ENCODE peak calls at places on chromosomes 16 and 17, in eight cellular contexts. One of them, this sample, is unnamed.

GRCh38 chr17:5584971-5585794 is 874 bp upstream of the NLRP1 start:
- DNase-seq in pancreas: no peak
- DNase-seq in stomach: no peak
- DNase-seq in CD8-positive, alpha-beta memory T cell: no peak
- DNase-seq in cardiac muscle cell: no peak
- DNase-seq in IMR-90: peak; percentile 89
- DNase-seq in Peyer's patch: peak; percentile 23
- DNase-seq in heart left ventricle: no peak
- DNase-seq in this sample: no peak

GRCh38 chr16:10069374-10069773 is 112.9 kb downstream of the GRIN2A start:
- DNase-seq in pancreas: no peak
- DNase-seq in stomach: no peak
- DNase-seq in CD8-positive, alpha-beta memory T cell: no peak
- DNase-seq in cardiac muscle cell: peak; percentile 37
- DNase-seq in IMR-90: no peak
- DNase-seq in Peyer's patch: no peak
- DNase-seq in heart left ventricle: peak; percentile 20
- DNase-seq in this sample: no peak

GRCh38 chr17:50867856-50868438 is 1.8 kb upstream of the TOB1 start:
- DNase-seq in pancreas: no peak
- DNase-seq in stomach: no peak
- DNase-seq in CD8-positive, alpha-beta memory T cell: no peak
- DNase-seq in cardiac muscle cell: no peak
- DNase-seq in IMR-90: peak; percentile 60
- DNase-seq in Peyer's patch: no peak
- DNase-seq in heart left ventricle: no peak
- DNase-seq in this sample: no peak

GRCh38 chr16:55275869-55276268 is 48.1 kb upstream of the IRX6 start:
- DNase-seq in pancreas: no peak
- DNase-seq in stomach: no peak
- DNase-seq in CD8-positive, alpha-beta memory T cell: no peak
- DNase-seq in cardiac muscle cell: no peak
- DNase-seq in IMR-90: no peak
- DNase-seq in Peyer's patch: no peak
- DNase-seq in heart left ventricle: no peak
- DNase-seq in this sample: peak; percentile 22

GRCh38 chr17:50269477-50270429 is 4.5 kb upstream of the TMEM92 start:
- DNase-seq in pancreas: peak; percentile 60
- DNase-seq in stomach: peak; percentile 76
- DNase-seq in CD8-positive, alpha-beta memory T cell: peak; percentile 63
- DNase-seq in cardiac muscle cell: peak; percentile 67
- DNase-seq in IMR-90: peak; percentile 83
- DNase-seq in Peyer's patch: peak; percentile 44
- DNase-seq in heart left ventricle: peak; percentile 57
- DNase-seq in this sample: peak; percentile 78

GRCh38 chr16:83717814-83718213 is 90.0 kb upstream of the HSBP1 start:
- DNase-seq in pancreas: no peak
- DNase-seq in stomach: no peak
- DNase-seq in CD8-positive, alpha-beta memory T cell: no peak
- DNase-seq in cardiac muscle cell: no peak
- DNase-seq in IMR-90: peak; percentile 49
- DNase-seq in Peyer's patch: no peak
- DNase-seq in heart left ventricle: peak; percentile 15
- DNase-seq in this sample: no peak

GRCh38 chr17:77875051-77875780 is 83.3 kb upstream of the TNRC6C start:
- DNase-seq in pancreas: no peak
- DNase-seq in stomach: no peak
- DNase-seq in CD8-positive, alpha-beta memory T cell: no peak
- DNase-seq in cardiac muscle cell: no peak
- DNase-seq in IMR-90: peak; percentile 44
- DNase-seq in Peyer's patch: no peak
- DNase-seq in heart left ventricle: no peak
- DNase-seq in this sample: no peak

GRCh38 chr17:58991718-58992331 is 114.9 kb downstream of the TRIM37 start:
- DNase-seq in pancreas: no peak
- DNase-seq in stomach: peak; percentile 46
- DNase-seq in CD8-positive, alpha-beta memory T cell: no peak
- DNase-seq in cardiac muscle cell: no peak
- DNase-seq in IMR-90: peak; percentile 63
- DNase-seq in Peyer's patch: no peak
- DNase-seq in heart left ventricle: no peak
- DNase-seq in this sample: peak; percentile 69

GRCh38 chr16:11916524-11917285 is 949 bp upstream of the GSPT1 start:
- DNase-seq in pancreas: no peak
- DNase-seq in stomach: peak; percentile 60
- DNase-seq in CD8-positive, alpha-beta memory T cell: no peak
- DNase-seq in cardiac muscle cell: no peak
- DNase-seq in IMR-90: peak; percentile 41
- DNase-seq in Peyer's patch: no peak
- DNase-seq in heart left ventricle: no peak
- DNase-seq in this sample: peak; percentile 63

GRCh38 chr16:66476328-66477027 is 49.4 kb downstream of the BEAN1 start:
- DNase-seq in pancreas: no peak
- DNase-seq in stomach: no peak
- DNase-seq in CD8-positive, alpha-beta memory T cell: peak; percentile 25
- DNase-seq in cardiac muscle cell: no peak
- DNase-seq in IMR-90: no peak
- DNase-seq in Peyer's patch: peak; percentile 31
- DNase-seq in heart left ventricle: no peak
- DNase-seq in this sample: no peak

GRCh38 chr16:57532251-57532625 is 4.1 kb downstream of the CCDC102A start:
- DNase-seq in pancreas: no peak
- DNase-seq in stomach: peak; percentile 22
- DNase-seq in CD8-positive, alpha-beta memory T cell: peak; percentile 42
- DNase-seq in cardiac muscle cell: no peak
- DNase-seq in IMR-90: no peak
- DNase-seq in Peyer's patch: no peak
- DNase-seq in heart left ventricle: no peak
- DNase-seq in this sample: no peak

GRCh38 chr16:57533366-57533617 is 3.1 kb downstream of the CCDC102A start:
- DNase-seq in pancreas: no peak
- DNase-seq in stomach: no peak
- DNase-seq in CD8-positive, alpha-beta memory T cell: no peak
- DNase-seq in cardiac muscle cell: no peak
- DNase-seq in IMR-90: no peak
- DNase-seq in Peyer's patch: peak; percentile 12
- DNase-seq in heart left ventricle: no peak
- DNase-seq in this sample: no peak

GRCh38 chr16:57530531-57531252 is 5.7 kb downstream of the CCDC102A start:
- DNase-seq in pancreas: no peak
- DNase-seq in stomach: no peak
- DNase-seq in CD8-positive, alpha-beta memory T cell: peak; percentile 41
- DNase-seq in cardiac muscle cell: no peak
- DNase-seq in IMR-90: no peak
- DNase-seq in Peyer's patch: no peak
- DNase-seq in heart left ventricle: no peak
- DNase-seq in this sample: no peak

GRCh38 chr16:57531253-57531575 is 5.2 kb downstream of the CCDC102A start:
- DNase-seq in pancreas: no peak
- DNase-seq in stomach: no peak
- DNase-seq in CD8-positive, alpha-beta memory T cell: no peak
- DNase-seq in cardiac muscle cell: no peak
- DNase-seq in IMR-90: no peak
- DNase-seq in Peyer's patch: no peak
- DNase-seq in heart left ventricle: no peak
- DNase-seq in this sample: no peak

DNA sequence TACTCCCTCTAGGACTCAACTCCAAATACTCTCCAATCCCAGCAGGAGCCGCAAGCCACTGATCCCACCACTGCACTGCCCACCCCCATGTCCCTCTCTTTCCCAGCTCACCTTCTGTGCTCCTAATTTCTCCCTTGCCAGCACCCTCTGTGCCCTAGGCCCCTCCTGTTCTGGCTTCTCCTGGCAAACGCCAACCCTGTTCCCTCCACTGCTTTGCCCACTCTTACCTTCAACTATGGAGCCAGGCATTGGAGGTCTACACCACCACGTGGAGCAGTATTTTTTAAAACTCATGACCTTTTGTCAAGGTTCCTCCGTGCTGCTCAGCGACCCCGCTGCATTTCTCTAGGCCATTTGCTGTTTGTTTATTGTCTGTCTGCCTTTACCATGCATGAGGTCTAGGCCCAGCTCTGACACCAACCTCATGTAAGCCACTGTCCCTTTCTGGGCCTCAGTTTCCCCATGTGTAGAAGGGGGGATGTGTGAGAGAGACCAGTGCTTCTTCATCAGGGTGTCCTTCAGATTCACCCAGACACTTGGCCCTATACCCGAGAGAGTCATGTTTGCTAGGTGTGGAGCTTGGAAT is 4.6 kb downstream of the CCDC102A start:
- DNase-seq in pancreas: no peak
- DNase-seq in stomach: no peak
- DNase-seq in CD8-positive, alpha-beta memory T cell: peak; percentile 23
- DNase-seq in cardiac muscle cell: no peak
- DNase-seq in IMR-90: no peak
- DNase-seq in Peyer's patch: no peak
- DNase-seq in heart left ventricle: no peak
- DNase-seq in this sample: no peak
- H3K4me1 ChIP-seq in pancreas: no peaks in the 10 kb centered on the region
- H3K4me1 ChIP-seq in stomach: peaks cover 59% of the 10 kb centered on the region
- H3K4me1 ChIP-seq in CD8-positive, alpha-beta memory T cell: peaks cover 65% of the 10 kb centered on the region
- H3K4me1 ChIP-seq in cardiac muscle cell: peaks cover 23% of the 10 kb centered on the region
- H3K4me1 ChIP-seq in IMR-90: peaks cover 23% of the 10 kb centered on the region
- H3K4me1 ChIP-seq in Peyer's patch: peaks cover 17% of the 10 kb centered on the region
- H3K4me1 ChIP-seq in heart left ventricle: peaks cover 48% of the 10 kb centered on the region
- H3K4me1 ChIP-seq in this sample: no peaks in the 10 kb centered on the region

DNA sequence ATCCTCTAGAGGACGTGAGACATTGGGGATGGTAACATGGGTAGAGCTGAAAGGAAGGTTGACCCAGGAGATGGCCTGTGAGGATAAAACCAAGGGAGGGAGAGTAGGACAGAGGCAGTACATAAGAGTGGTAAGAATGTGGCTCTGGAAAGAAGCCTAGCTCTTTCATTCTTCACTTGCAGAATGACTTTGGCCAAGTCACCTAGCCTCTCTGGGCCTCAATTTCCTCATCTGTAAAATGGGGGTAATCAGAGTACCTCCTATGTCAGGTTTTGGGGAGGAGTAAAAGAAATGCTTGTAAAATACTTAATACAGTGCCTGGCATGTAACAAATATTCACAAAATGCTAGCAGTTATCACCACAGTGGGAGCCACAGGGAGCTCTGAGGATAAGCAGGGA is 6.9 kb downstream of the KDM6B start:
- DNase-seq in pancreas: no peak
- DNase-seq in stomach: no peak
- DNase-seq in CD8-positive, alpha-beta memory T cell: no peak
- DNase-seq in cardiac muscle cell: no peak
- DNase-seq in IMR-90: no peak
- DNase-seq in Peyer's patch: no peak
- DNase-seq in heart left ventricle: no peak
- DNase-seq in this sample: no peak
- H3K4me1 ChIP-seq in pancreas: peaks cover 18% of the 10 kb centered on the region
- H3K4me1 ChIP-seq in stomach: peaks cover 80% of the 10 kb centered on the region
- H3K4me1 ChIP-seq in CD8-positive, alpha-beta memory T cell: peaks cover 67% of the 10 kb centered on the region
- H3K4me1 ChIP-seq in cardiac muscle cell: peaks cover 29% of the 10 kb centered on the region
- H3K4me1 ChIP-seq in IMR-90: peaks cover 25% of the 10 kb centered on the region
- H3K4me1 ChIP-seq in Peyer's patch: peaks cover 36% of the 10 kb centered on the region
- H3K4me1 ChIP-seq in heart left ventricle: peaks cover 78% of the 10 kb centered on the region
- H3K4me1 ChIP-seq in this sample: peaks cover 18% of the 10 kb centered on the region

GRCh38 chr17:37769050-37769449 is 24.2 kb upstream of the HNF1B start:
- DNase-seq in pancreas: no peak
- DNase-seq in stomach: no peak
- DNase-seq in CD8-positive, alpha-beta memory T cell: no peak
- DNase-seq in cardiac muscle cell: no peak
- DNase-seq in IMR-90: no peak
- DNase-seq in Peyer's patch: no peak
- DNase-seq in heart left ventricle: no peak
- DNase-seq in this sample: no peak

GRCh38 chr17:37774508-37774907 is 29.6 kb upstream of the HNF1B start:
- DNase-seq in pancreas: no peak
- DNase-seq in stomach: no peak
- DNase-seq in CD8-positive, alpha-beta memory T cell: no peak
- DNase-seq in cardiac muscle cell: no peak
- DNase-seq in IMR-90: no peak
- DNase-seq in Peyer's patch: peak; percentile 40
- DNase-seq in heart left ventricle: no peak
- DNase-seq in this sample: no peak

GRCh38 chr17:37772982-37773381 is 28.1 kb upstream of the HNF1B start:
- DNase-seq in pancreas: no peak
- DNase-seq in stomach: no peak
- DNase-seq in CD8-positive, alpha-beta memory T cell: no peak
- DNase-seq in cardiac muscle cell: no peak
- DNase-seq in IMR-90: no peak
- DNase-seq in Peyer's patch: no peak
- DNase-seq in heart left ventricle: no peak
- DNase-seq in this sample: no peak

GRCh38 chr17:37768438-37768837 is 23.6 kb upstream of the HNF1B start:
- DNase-seq in pancreas: no peak
- DNase-seq in stomach: no peak
- DNase-seq in CD8-positive, alpha-beta memory T cell: no peak
- DNase-seq in cardiac muscle cell: no peak
- DNase-seq in IMR-90: no peak
- DNase-seq in Peyer's patch: no peak
- DNase-seq in heart left ventricle: no peak
- DNase-seq in this sample: no peak

DNA sequence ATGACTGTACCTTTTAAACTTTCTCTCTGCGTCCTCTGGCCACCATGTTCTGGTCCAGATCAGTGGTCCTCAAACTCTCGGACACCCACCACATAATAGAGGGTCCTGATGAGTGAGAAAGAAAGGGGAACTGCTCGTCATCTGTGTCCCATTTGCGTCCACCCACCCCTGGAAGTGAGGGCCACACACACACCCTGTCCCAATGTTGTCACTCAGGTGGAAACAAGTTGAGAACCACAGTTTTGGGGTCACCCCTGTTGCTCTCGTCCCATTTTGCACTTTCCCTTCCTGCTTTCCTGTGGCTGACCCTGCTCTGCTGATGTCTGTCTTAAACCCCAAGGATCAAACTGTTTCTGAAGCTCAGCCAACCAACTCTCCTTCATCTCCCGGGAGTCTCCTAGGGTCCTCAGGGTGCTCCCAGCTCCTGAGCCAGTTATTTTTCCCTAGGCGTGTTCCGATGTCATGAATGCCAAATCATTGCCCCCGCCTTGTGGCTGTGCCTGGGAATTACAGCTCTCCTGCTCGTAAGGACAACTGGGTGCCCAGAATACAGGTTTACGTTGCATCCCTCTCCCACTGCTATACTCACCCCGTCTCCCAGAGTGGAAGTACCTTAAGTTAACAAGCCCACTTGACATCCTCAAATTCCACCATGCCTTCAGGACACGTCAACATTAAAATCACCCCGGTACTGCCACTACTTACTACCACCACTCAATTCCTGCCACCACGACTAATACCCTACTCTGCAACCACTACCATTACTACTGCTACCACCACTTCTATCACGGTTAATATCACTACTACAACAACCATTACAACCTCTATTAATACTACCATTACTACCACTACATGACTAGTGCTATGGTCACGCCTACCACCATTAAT is 26.0 kb upstream of the HNF1B start:
- DNase-seq in pancreas: peak; percentile 79
- DNase-seq in stomach: peak; percentile 84
- DNase-seq in CD8-positive, alpha-beta memory T cell: no peak
- DNase-seq in cardiac muscle cell: peak; percentile 71
- DNase-seq in IMR-90: peak; percentile 62
- DNase-seq in Peyer's patch: no peak
- DNase-seq in heart left ventricle: peak; percentile 10
- DNase-seq in this sample: peak; percentile 71
- H3K4me1 ChIP-seq in pancreas: no peaks in the 10 kb centered on the region
- H3K4me1 ChIP-seq in stomach: no peaks in the 10 kb centered on the region
- H3K4me1 ChIP-seq in CD8-positive, alpha-beta memory T cell: no peaks in the 10 kb centered on the region
- H3K4me1 ChIP-seq in cardiac muscle cell: no peaks in the 10 kb centered on the region
- H3K4me1 ChIP-seq in IMR-90: peaks cover 2% of the 10 kb centered on the region
- H3K4me1 ChIP-seq in Peyer's patch: no peaks in the 10 kb centered on the region
- H3K4me1 ChIP-seq in heart left ventricle: no peaks in the 10 kb centered on the region
- H3K4me1 ChIP-seq in this sample: no peaks in the 10 kb centered on the region

GRCh38 chr17:2871720-2872119 is 75.5 kb downstream of the RAP1GAP2 start:
- DNase-seq in pancreas: no peak
- DNase-seq in stomach: no peak
- DNase-seq in CD8-positive, alpha-beta memory T cell: no peak
- DNase-seq in cardiac muscle cell: no peak
- DNase-seq in IMR-90: peak; percentile 29
- DNase-seq in Peyer's patch: no peak
- DNase-seq in heart left ventricle: no peak
- DNase-seq in this sample: no peak
- H3K4me1 ChIP-seq in pancreas: peaks cover 12% of the 10 kb centered on the region
- H3K4me1 ChIP-seq in stomach: no peaks in the 10 kb centered on the region
- H3K4me1 ChIP-seq in CD8-positive, alpha-beta memory T cell: no peaks in the 10 kb centered on the region
- H3K4me1 ChIP-seq in cardiac muscle cell: peaks cover 12% of the 10 kb centered on the region
- H3K4me1 ChIP-seq in IMR-90: peaks cover 12% of the 10 kb centered on the region
- H3K4me1 ChIP-seq in Peyer's patch: no peaks in the 10 kb centered on the region
- H3K4me1 ChIP-seq in heart left ventricle: peaks cover 6% of the 10 kb centered on the region
- H3K4me1 ChIP-seq in this sample: no peaks in the 10 kb centered on the region